ENCODE peak calls at places on chromosomes 16 and 17, in nine cellular contexts. P, D, E, O, T, K, A, G and L are unnamed samples.

GRCh38 chr16:30820952-30821421 is 34.0 kb upstream of the ZNF629 start:
- DNase-seq in G (no peak), T (peak), E (no peak), K (no peak), P (no peak), D (no peak), A (no peak), O (no peak), L (no peak)

GRCh38 chr16:57271867-57272495 is 12.5 kb downstream of the PLLP start:
- DNase-seq in G (no peak), O (peak), D (no peak), P (no peak), E (no peak), T (no peak), A (no peak), K (no peak), L (no peak)

GRCh38 chr17:1043601-1044251 is 46.8 kb downstream of the TIMM22 start:
- DNase-seq in D (no peak), E (peak), P (no peak), G (no peak), A (peak), K (no peak), O (peak), T (no peak), L (no peak)

GRCh38 chr16:46947900-46948547 is 25.4 kb downstream of the DNAJA2 start:
- DNase-seq in E (no peak), K (no peak), G (no peak), D (no peak), O (no peak), A (no peak), T (no peak), P (peak), L (peak)

GRCh38 chr16:53440125-53440524 is 5.9 kb downstream of the RBL2 start:
- DNase-seq in A (no peak), G (no peak), T (no peak), P (no peak), K (no peak), D (no peak), E (no peak), O (no peak), L (no peak)

GRCh38 chr17:44011876-44012275 is 2.9 kb downstream of the TMEM101 start:
- DNase-seq in P (no peak), O (no peak), G (no peak), K (no peak), D (no peak), E (no peak), A (no peak), T (no peak), L (no peak)

GRCh38 chr17:44599298-44600175 is 42.3 kb downstream of the FZD2 start:
- DNase-seq in K (no peak), E (peak), T (peak), P (peak), G (no peak), O (no peak), D (peak), A (peak), L (peak)

GRCh38 chr16:67535201-67535600 is 6.6 kb downstream of the RIPOR1 start:
- DNase-seq in G (no peak), D (no peak), E (no peak), P (no peak), A (no peak), T (no peak), K (no peak), O (no peak), L (no peak)

GRCh38 chr17:67245694-67246397 is 850 bp upstream of the HELZ start:
- DNase-seq in G (no peak), O (no peak), K (peak), D (no peak), E (no peak), T (peak), A (no peak), P (peak), L (peak)

GRCh38 chr16:2712546-2712945 is 7.5 kb downstream of the PRSS27 start:
- DNase-seq in G (no peak), P (no peak), T (no peak), K (no peak), O (peak), E (no peak), A (no peak), D (no peak), L (no peak)

GRCh38 chr17:56835259-56835575 is 1.3 kb downstream of the DGKE start:
- DNase-seq in A (no peak), O (no peak), G (no peak), T (no peak), K (no peak), P (no peak), D (no peak), E (no peak), L (no peak)

GRCh38 chr17:56832446-56832845 is 1.3 kb downstream of the C17orf67 start:
- DNase-seq in O (no peak), A (no peak), G (no peak), K (no peak), T (no peak), P (no peak), E (no peak), D (no peak), L (no peak)

GRCh38 chr17:56833023-56833811 is 503 bp downstream of the C17orf67 start:
- DNase-seq in P (peak), E (peak), G (peak), D (no peak), K (peak), T (peak), O (peak), A (peak), L (peak)

GRCh38 chr17:56834380-56835258 is 668 bp downstream of the DGKE start:
- DNase-seq in G (peak), O (peak), E (peak), A (peak), K (peak), P (peak), D (peak), T (peak), L (peak)

GRCh38 chr17:56833812-56834379 is at the start of the genes C17orf67 and DGKE:
- DNase-seq in P (peak), D (peak), G (peak), A (peak), O (peak), T (peak), K (peak), E (peak), L (peak)
- TF ChIP-seq POLR2A in P (peak), D (no peak), G (no peak), A (no peak), O (peak), T (peak), K (no peak), E (peak), L (no peak)

GRCh38 chr17:73420897-73421296 is 109.1 kb upstream of the CDC42EP4 start:
- DNase-seq in T (no peak), P (no peak), E (no peak), D (no peak), O (peak), G (no peak), A (no peak), K (no peak), L (no peak)
- TF ChIP-seq CTCF in T (no peak), P (no peak), E (no peak), D (no peak), O (no peak), G (no peak), A (no peak), K (no peak), L (no peak)

GRCh38 chr17:17892009-17892408 is 55.2 kb upstream of the SREBF1 start:
- DNase-seq in K (peak), E (no peak), O (no peak), A (no peak), D (no peak), T (no peak), G (no peak), P (no peak), L (no peak)
- TF ChIP-seq POLR2A in K (no peak), E (no peak), O (no peak), A (no peak), D (no peak), T (no peak), G (no peak), P (no peak), L (no peak)

DNA sequence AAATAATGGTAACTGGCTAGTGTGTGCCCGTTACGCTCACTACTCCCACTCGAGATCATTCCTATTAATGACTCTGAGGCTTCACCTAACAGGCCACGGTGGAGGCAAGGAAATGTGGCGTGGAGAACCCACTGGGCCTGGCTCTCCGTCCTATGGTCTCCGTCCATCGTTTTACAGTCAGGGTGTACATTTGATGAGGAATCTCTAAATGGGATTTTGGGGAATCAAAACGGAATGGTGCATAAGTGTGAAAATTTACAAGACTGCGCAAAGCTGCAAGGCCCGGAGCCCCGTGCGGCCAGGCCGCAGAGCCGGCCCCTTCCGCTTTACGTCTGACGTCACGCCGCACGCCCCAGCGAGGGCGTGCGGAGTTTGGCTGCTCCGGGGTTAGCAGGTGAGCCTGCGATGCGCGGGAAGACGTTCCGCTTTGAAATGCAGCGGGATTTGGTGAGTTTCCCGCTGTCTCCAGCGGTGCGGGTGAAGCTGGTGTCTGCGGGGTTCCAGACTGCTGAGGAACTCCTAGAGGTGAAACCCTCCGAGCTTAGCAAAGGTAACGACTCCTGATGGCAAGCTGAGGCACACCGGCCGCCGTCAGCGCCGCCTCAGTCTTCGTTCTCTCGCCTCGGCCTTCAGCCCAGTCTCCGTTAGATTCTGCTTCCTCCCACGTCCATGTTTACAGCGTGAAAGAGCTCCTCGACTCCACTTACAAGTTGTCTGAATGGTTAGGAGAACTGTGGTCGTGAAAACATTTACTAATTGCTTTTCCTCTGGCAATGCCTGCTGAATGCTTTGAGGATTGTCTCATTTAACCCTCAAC is at the start of gene RAD51C:
- DNase-seq in D (peak), O (peak), K (peak), T (peak), E (peak), P (peak), G (peak), A (peak), L (peak)
- TF ChIP-seq CTCF in D (no peak), O (no peak), K (no peak), T (no peak), E (no peak), P (no peak), G (no peak), A (no peak), L (peak)

GRCh38 chr16:80477838-80478237 is 63.0 kb upstream of the DYNLRB2 start:
- DNase-seq in A (no peak), O (no peak), D (no peak), P (no peak), K (no peak), E (no peak), T (no peak), G (no peak), L (no peak)

GRCh38 chr16:80480664-80481063 is 60.1 kb upstream of the DYNLRB2 start:
- DNase-seq in O (no peak), K (no peak), A (no peak), G (no peak), E (no peak), P (no peak), T (no peak), D (no peak), L (no peak)
- TF ChIP-seq POLR2A in O (no peak), K (no peak), A (no peak), G (no peak), E (no peak), P (no peak), T (no peak), D (no peak), L (no peak)

DNA sequence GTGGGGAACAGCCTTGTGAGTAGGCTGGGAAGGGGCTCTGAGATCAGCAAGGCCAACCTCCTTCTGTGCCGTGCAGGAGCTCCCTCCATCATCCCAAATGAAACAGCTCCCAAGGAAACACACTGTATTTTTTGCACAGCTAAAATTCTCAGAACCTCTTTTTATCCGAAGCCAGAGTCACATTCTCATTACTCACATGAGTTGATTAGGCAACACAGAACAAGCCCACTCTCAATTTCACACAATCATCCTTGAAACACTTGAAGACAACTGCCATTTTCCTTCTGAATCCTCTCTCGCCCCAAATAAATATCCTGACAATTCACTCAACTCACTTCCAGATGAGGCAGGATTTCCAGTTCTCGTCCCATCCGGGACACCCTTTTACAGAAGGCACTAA is 66.1 kb downstream of the MYO18A start:
- DNase-seq in E (no peak), A (no peak), T (no peak), D (no peak), O (no peak), G (no peak), K (no peak), P (no peak), L (no peak)
- TF ChIP-seq CTCF in E (no peak), A (no peak), T (no peak), D (no peak), O (no peak), G (no peak), K (no peak), P (no peak), L (no peak)

GRCh38 chr16:66293932-66294331 is 72.6 kb upstream of the CDH5 start:
- DNase-seq in T (no peak), A (no peak), K (no peak), O (peak), E (no peak), D (no peak), G (no peak), P (no peak), L (no peak)
- TF ChIP-seq POLR2A in T (no peak), A (no peak), K (no peak), O (no peak), E (no peak), D (no peak), G (no peak), P (no peak), L (no peak)

DNA sequence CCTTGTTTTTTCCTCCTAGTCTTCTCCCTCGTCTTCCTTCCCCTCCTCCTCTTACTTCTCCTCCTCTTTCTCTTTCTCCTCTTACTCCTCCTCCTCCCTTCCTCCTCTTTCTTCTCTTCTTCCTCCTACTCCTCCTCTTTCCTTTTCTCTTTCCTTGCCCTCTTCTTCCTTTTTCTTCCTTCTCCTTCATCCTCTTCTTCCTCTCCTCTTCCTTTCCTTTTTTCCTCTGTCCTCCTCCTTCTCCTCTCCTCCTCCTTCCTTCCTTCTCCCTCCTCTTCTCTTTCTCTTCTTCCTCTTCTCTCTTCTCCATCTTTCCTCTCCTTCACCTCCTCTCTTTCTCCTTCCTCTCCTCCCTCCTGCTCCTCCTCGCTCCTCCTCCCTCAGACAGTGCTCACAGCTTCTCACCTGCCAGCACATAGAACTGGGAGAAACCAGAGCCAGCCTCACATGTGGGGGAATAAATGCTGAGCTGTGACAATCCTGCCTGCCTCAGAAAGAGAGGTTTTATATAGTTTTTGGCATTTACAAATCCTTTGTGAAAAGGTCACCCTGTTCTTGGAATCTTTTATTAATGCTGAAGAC is 84.3 kb upstream of the NLRP1 start:
- DNase-seq in O (no peak), G (no peak), E (no peak), A (no peak), D (no peak), P (no peak), T (no peak), K (no peak), L (no peak)
- TF ChIP-seq CTCF in O (no peak), G (no peak), E (no peak), A (no peak), D (no peak), P (no peak), T (no peak), K (no peak), L (no peak)

DNA sequence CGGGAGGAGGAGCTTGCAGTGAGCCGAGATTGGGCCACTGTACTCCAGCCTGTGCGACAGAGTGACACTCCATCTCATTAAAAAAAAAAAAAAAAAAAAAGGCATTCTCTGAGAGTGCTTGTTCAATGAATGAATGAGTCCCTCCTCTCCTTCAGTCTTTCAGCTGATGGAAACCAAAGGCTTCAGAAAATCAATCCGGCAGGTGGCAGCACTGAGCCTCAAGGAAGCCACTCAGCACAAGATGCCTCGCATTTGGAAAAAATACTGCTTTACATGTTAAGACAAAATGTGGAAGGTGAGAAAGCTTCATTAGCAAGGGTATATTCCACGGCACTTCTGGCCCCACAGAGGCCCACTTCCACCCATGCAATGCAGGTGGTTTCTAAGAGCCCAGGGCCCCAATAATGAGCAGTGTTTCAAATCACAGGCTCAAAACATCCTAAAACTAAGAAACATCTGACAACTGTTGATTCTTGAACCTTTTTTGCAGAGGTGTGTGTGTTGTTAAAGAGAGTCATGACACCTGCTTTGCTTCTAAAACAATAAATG is 33.9 kb upstream of the SLC25A19 start:
- DNase-seq in D (peak), A (peak), P (peak), E (peak), K (peak), T (peak), O (peak), G (peak), L (peak)
- TF ChIP-seq POLR2A in D (no peak), A (no peak), P (no peak), E (no peak), K (no peak), T (no peak), O (no peak), G (no peak), L (no peak)